ENCODE peak calls at places on chromosome 18, in ten cellular contexts. V is astrocyte of the spinal cord, W is PC-9, R is HCT116, K is BJ, A is choroid plexus epithelial cell, J is psoas muscle, L is tibial nerve, F is IMR-90, Z is lung. Y is an unnamed sample.

GRCh38 chr18:8177330-8178016 is 431.8 kb upstream of the RAB12 start:
- DNase-seq in V (peak), W (no peak), R (no peak), K (no peak), A (peak), J (no peak), L (no peak), F (peak), Z (peak), Y (peak)

GRCh38 chr18:26307161-26307773 is 81.0 kb downstream of the TAF4B start:
- DNase-seq in V (peak), W (peak), R (peak), K (no peak), A (peak), J (no peak), L (peak), F (peak), Z (no peak), Y (peak)

GRCh38 chr18:45958730-45959129 is 8.4 kb downstream of the EPG5 start:
- DNase-seq in V (no peak), W (no peak), R (no peak), K (no peak), A (no peak), J (no peak), L (no peak), F (peak), Z (no peak), Y (peak)

GRCh38 chr18:49658871-49659378 is 97.1 kb downstream of the LIPG start:
- DNase-seq in V (no peak), W (no peak), R (no peak), K (no peak), A (no peak), J (no peak), L (no peak), F (no peak), Z (no peak), Y (no peak)

GRCh38 chr18:23862071-23862470 is 152.5 kb upstream of the TTC39C start:
- DNase-seq in V (peak), W (no peak), R (no peak), K (peak), A (peak), J (no peak), L (no peak), F (peak), Z (no peak), Y (peak)

GRCh38 chr18:41126541-41127235 is 828.3 kb upstream of the PIK3C3 start:
- DNase-seq in V (peak), W (no peak), R (no peak), K (peak), A (peak), J (no peak), L (no peak), F (peak), Z (no peak), Y (peak)

GRCh38 chr18:26322892-26323653 is 96.8 kb downstream of the TAF4B start:
- DNase-seq in V (peak), W (no peak), R (no peak), K (no peak), A (peak), J (no peak), L (no peak), F (peak), Z (no peak), Y (peak)

GRCh38 chr18:36798738-36799473 is 29.9 kb downstream of the TPGS2 start:
- DNase-seq in V (peak), W (no peak), R (no peak), K (no peak), A (peak), J (no peak), L (no peak), F (peak), Z (no peak), Y (peak)

GRCh38 chr18:74831571-74832250 is 234.0 kb downstream of the ZNF407 start:
- DNase-seq in V (peak), W (no peak), R (no peak), K (no peak), A (peak), J (no peak), L (no peak), F (peak), Z (no peak), Y (peak)

GRCh38 chr18:9094307-9095226 is 7.9 kb upstream of the NDUFV2 start:
- DNase-seq in V (peak), W (peak), R (no peak), K (peak), A (peak), J (no peak), L (no peak), F (peak), Z (no peak), Y (peak)

GRCh38 chr18:61464551-61465102 is 131.4 kb downstream of the CDH20 start:
- DNase-seq in V (peak), W (no peak), R (no peak), K (no peak), A (no peak), J (no peak), L (no peak), F (no peak), Z (no peak), Y (peak)

GRCh38 chr18:44051088-44051487 is 629.6 kb upstream of the SETBP1 start:
- DNase-seq in V (no peak), W (no peak), R (no peak), K (no peak), A (no peak), J (no peak), L (no peak), F (no peak), Z (no peak), Y (no peak)

GRCh38 chr18:59921384-59921891 is 21.6 kb downstream of the PMAIP1 start:
- DNase-seq in V (no peak), W (no peak), R (no peak), K (no peak), A (no peak), J (no peak), L (no peak), F (no peak), Z (no peak), Y (no peak)

GRCh38 chr18:58316943-58317342 is 272.9 kb downstream of the NEDD4L start:
- DNase-seq in V (peak), W (no peak), R (no peak), K (no peak), A (peak), J (no peak), L (no peak), F (no peak), Z (no peak), Y (no peak)

GRCh38 chr18:78664851-78665250 is 314.8 kb upstream of the SALL3 start:
- DNase-seq in V (no peak), W (no peak), R (no peak), K (no peak), A (no peak), J (no peak), L (no peak), F (no peak), Z (no peak), Y (no peak)
- H3K4me3 ChIP-seq in V (no peak), W (no peak), R (no peak), K (no peak), A (no peak), J (no peak), L (no peak), F (no peak), Z (no peak), Y (no peak)

DNA sequence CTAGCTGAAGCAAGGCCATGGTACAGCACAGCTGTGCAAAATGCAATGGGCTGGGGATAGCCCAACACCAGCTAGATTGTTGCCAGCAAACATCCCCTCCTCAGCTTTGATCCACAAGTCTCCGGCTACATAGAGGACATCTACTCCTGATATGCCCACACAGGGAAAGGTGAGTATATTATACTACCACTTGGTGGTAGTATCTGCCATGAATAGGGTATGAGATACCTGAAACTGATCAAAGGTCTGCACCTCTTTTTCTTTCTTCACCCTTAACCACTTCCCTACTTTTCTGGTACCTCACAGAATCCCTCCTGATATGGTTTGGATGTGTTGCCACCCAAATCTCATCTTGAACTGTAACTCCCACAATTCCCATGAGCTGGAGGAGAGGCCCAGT is 279.8 kb downstream of the TXNL1 start:
- DNase-seq in V (no peak), W (no peak), R (no peak), K (no peak), A (no peak), J (no peak), L (no peak), F (no peak), Z (no peak), Y (no peak)
- TF ChIP-seq CTCF in V (no peak), W (peak), R (no peak), K (no peak), A (no peak), J (no peak), L (no peak), F (no peak), Z (no peak), Y (no peak)

GRCh38 chr18:22165603-22166069 is 3.8 kb upstream of the GATA6 start:
- DNase-seq in V (no peak), W (no peak), R (no peak), K (no peak), A (no peak), J (no peak), L (no peak), F (no peak), Z (no peak), Y (no peak)

GRCh38 chr18:22163432-22163831 is 6.0 kb upstream of the GATA6 start:
- DNase-seq in V (no peak), W (no peak), R (no peak), K (no peak), A (no peak), J (no peak), L (no peak), F (no peak), Z (no peak), Y (no peak)

GRCh38 chr18:22166070-22166972 is 3.1 kb upstream of the GATA6 start:
- DNase-seq in V (no peak), W (no peak), R (no peak), K (no peak), A (no peak), J (peak), L (no peak), F (no peak), Z (peak), Y (no peak)

GRCh38 chr18:22165049-22165602 is 4.3 kb upstream of the GATA6 start:
- DNase-seq in V (no peak), W (no peak), R (no peak), K (no peak), A (no peak), J (no peak), L (no peak), F (no peak), Z (no peak), Y (no peak)

GRCh38 chr18:22164337-22165048 is 4.9 kb upstream of the GATA6 start:
- DNase-seq in V (no peak), W (no peak), R (no peak), K (no peak), A (no peak), J (no peak), L (no peak), F (no peak), Z (no peak), Y (no peak)
- H3K4me3 ChIP-seq in V (no peak), W (no peak), R (no peak), K (no peak), A (peak), J (peak), L (no peak), F (no peak), Z (no peak), Y (no peak)

DNA sequence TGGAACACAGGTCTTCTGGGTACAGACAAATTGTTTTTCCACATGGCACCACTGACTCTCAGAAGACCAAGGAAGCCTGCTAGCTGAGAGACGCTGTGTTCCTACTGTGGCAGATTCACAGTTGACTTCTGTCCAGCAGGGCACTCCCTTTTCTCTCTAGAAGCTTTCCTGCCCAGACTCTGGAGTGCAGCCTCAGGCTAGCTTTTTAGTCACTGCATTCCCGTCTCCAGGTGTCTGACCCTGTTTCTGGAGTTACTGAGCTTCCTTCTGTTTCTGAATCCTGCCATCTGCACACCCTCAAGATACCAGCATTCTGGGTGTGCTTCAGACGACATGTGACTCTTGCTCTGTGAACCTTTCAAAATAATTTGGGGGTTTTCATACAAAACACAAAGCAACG is 125.1 kb downstream of the TMEM200C start:
- DNase-seq in V (no peak), W (no peak), R (no peak), K (no peak), A (no peak), J (no peak), L (no peak), F (no peak), Z (no peak), Y (no peak)
- TF ChIP-seq CTCF in V (no peak), W (no peak), R (no peak), K (no peak), A (no peak), J (no peak), L (no peak), F (no peak), Z (no peak), Y (no peak)